ENCODE peak calls at places on chromosome 1, in six cellular contexts. One of them, this sample, is unnamed.

GRCh38 chr1:213977486-213977842 is 10.3 kb upstream of the PROX1 start:
- DNase-seq in sciatic nerve: no peak
- DNase-seq in GDM1: no peak
- DNase-seq in PC-9: no peak
- DNase-seq in stomach: peak
- DNase-seq in SK-N-MC: no peak
- DNase-seq in this sample: no peak

GRCh38 chr1:166153641-166154350 is 13.0 kb downstream of the FAM78B start:
- DNase-seq in sciatic nerve: no peak
- DNase-seq in GDM1: no peak
- DNase-seq in PC-9: no peak
- DNase-seq in stomach: no peak
- DNase-seq in SK-N-MC: no peak
- DNase-seq in this sample: no peak

GRCh38 chr1:246106342-246106763 is 400.7 kb downstream of the SMYD3 start:
- DNase-seq in sciatic nerve: no peak
- DNase-seq in GDM1: peak
- DNase-seq in PC-9: no peak
- DNase-seq in stomach: no peak
- DNase-seq in SK-N-MC: no peak
- DNase-seq in this sample: no peak

GRCh38 chr1:226248091-226248490 is 24.6 kb downstream of the MIXL1 start:
- DNase-seq in sciatic nerve: no peak
- DNase-seq in GDM1: no peak
- DNase-seq in PC-9: no peak
- DNase-seq in stomach: no peak
- DNase-seq in SK-N-MC: no peak
- DNase-seq in this sample: no peak

GRCh38 chr1:218374972-218375371 is 29.8 kb downstream of the TGFB2 start:
- DNase-seq in sciatic nerve: no peak
- DNase-seq in GDM1: no peak
- DNase-seq in PC-9: no peak
- DNase-seq in stomach: no peak
- DNase-seq in SK-N-MC: no peak
- DNase-seq in this sample: no peak

GRCh38 chr1:6359568-6360496 is 33.7 kb downstream of the ACOT7 start:
- DNase-seq in sciatic nerve: peak
- DNase-seq in GDM1: no peak
- DNase-seq in PC-9: peak
- DNase-seq in stomach: peak
- DNase-seq in SK-N-MC: no peak
- DNase-seq in this sample: peak

GRCh38 chr1:222047370-222047769 is 305.5 kb upstream of the DUSP10 start:
- DNase-seq in sciatic nerve: no peak
- DNase-seq in GDM1: no peak
- DNase-seq in PC-9: no peak
- DNase-seq in stomach: no peak
- DNase-seq in SK-N-MC: no peak
- DNase-seq in this sample: no peak

GRCh38 chr1:228782662-228783414 is 47.6 kb downstream of the RHOU start:
- DNase-seq in sciatic nerve: no peak
- DNase-seq in GDM1: no peak
- DNase-seq in PC-9: no peak
- DNase-seq in stomach: peak
- DNase-seq in SK-N-MC: no peak
- DNase-seq in this sample: no peak

GRCh38 chr1:63124666-63125191 is 197.6 kb upstream of the FOXD3 start:
- DNase-seq in sciatic nerve: no peak
- DNase-seq in GDM1: peak
- DNase-seq in PC-9: no peak
- DNase-seq in stomach: no peak
- DNase-seq in SK-N-MC: no peak
- DNase-seq in this sample: no peak

GRCh38 chr1:211783266-211783665 is 47.3 kb downstream of the LPGAT1 start:
- DNase-seq in sciatic nerve: no peak
- DNase-seq in GDM1: no peak
- DNase-seq in PC-9: no peak
- DNase-seq in stomach: no peak
- DNase-seq in SK-N-MC: no peak
- DNase-seq in this sample: no peak

GRCh38 chr1:63730211-63730610 is 43.6 kb upstream of the ROR1 start:
- DNase-seq in sciatic nerve: no peak
- DNase-seq in GDM1: no peak
- DNase-seq in PC-9: peak
- DNase-seq in stomach: no peak
- DNase-seq in SK-N-MC: no peak
- DNase-seq in this sample: no peak

GRCh38 chr1:100038401-100039306 is 68.9 kb downstream of the SLC35A3 start:
- DNase-seq in sciatic nerve: peak
- DNase-seq in GDM1: peak
- DNase-seq in PC-9: peak
- DNase-seq in stomach: peak
- DNase-seq in SK-N-MC: no peak
- DNase-seq in this sample: peak

GRCh38 chr1:59422921-59423575 is 126.2 kb downstream of the FGGY start:
- DNase-seq in sciatic nerve: peak
- DNase-seq in GDM1: no peak
- DNase-seq in PC-9: peak
- DNase-seq in stomach: peak
- DNase-seq in SK-N-MC: no peak
- DNase-seq in this sample: peak

This sample was measured in upper lobe of right lung.